ENCODE peak calls at places on chromosome 2, in four cellular contexts. W is D341Med, E is GM20000, G is cerebellum. T is an unnamed sample.

GRCh38 chr2:213806125-213806726 is 522.0 kb downstream of the SPAG16 start:
- DNase-seq in G (no peak), W (no peak), E (no peak), T (peak)

GRCh38 chr2:182004945-182005344 is 19.3 kb downstream of the PPP1R1C start:
- DNase-seq in G (no peak), E (no peak), W (no peak), T (no peak)

GRCh38 chr2:88690591-88691338 is 708 bp upstream of the RPIA start:
- DNase-seq in G (no peak), E (peak), W (peak), T (peak)

GRCh38 chr2:19848029-19848750 is 53.6 kb downstream of the TTC32 start:
- DNase-seq in E (no peak), G (no peak), W (no peak), T (no peak)

GRCh38 chr2:24448811-24449210 is 42.2 kb upstream of the NCOA1 start:
- DNase-seq in G (no peak), E (no peak), W (no peak), T (no peak)

GRCh38 chr2:86054539-86055082 is 51.1 kb downstream of the POLR1A start:
- DNase-seq in E (no peak), W (no peak), G (no peak), T (no peak)

GRCh38 chr2:134917958-134918517 is 584 bp upstream of the CCNT2 start:
- DNase-seq in E (no peak), G (no peak), W (no peak), T (peak)

GRCh38 chr2:43637030-43637803 is at the start of gene PLEKHH2:
- DNase-seq in E (peak), G (peak), W (peak), T (peak)